ENCODE peak calls at places on chromosome 12, in nine cellular contexts. B is pulmonary artery endothelial cell; S is stimulated activated CD8-positive, alpha-beta memory T cell treated with anti-CD3 and anti-CD28 coated beads, Interleukin-2, amount 100 ng/mL, for 1 hour; C is activated CD4-positive, alpha-beta T cell treated with anti-CD3 and anti-CD28 coated beads, Interleukin-2, amount 10 ng/mL, durations not matched to agents 7 days and 5 days; W is fibroblast of the aortic adventitia; L is GM13976; D is tibial artery; H is fibroblast of gingiva; K is D341Med. Z is an unnamed sample.

GRCh38 chr12:115396567-115396966 is 712.6 kb upstream of the TBX3 start:
- DNase-seq in B (no peak), S (no peak), C (no peak), W (no peak), L (no peak), D (no peak), H (no peak), K (no peak), Z (no peak)

GRCh38 chr12:123034022-123034541 is 53.6 kb downstream of the ARL6IP4 start:
- DNase-seq in B (no peak), S (no peak), C (no peak), W (no peak), L (no peak), D (no peak), H (no peak), K (no peak), Z (no peak)

GRCh38 chr12:113724703-113725556 is 241.2 kb downstream of the RBM19 start:
- DNase-seq in B (no peak), S (no peak), C (no peak), W (no peak), L (no peak), D (no peak), H (no peak), K (peak), Z (no peak)

GRCh38 chr12:2256915-2257314 is 204.1 kb downstream of the CACNA1C start:
- DNase-seq in B (no peak), S (no peak), C (no peak), W (peak), L (no peak), D (no peak), H (peak), K (no peak), Z (no peak)

GRCh38 chr12:26623136-26623535 is 209.9 kb downstream of the ITPR2 start:
- DNase-seq in B (no peak), S (no peak), C (no peak), W (no peak), L (no peak), D (no peak), H (no peak), K (no peak), Z (no peak)

GRCh38 chr12:122963928-122964240 is 2.4 kb downstream of the ABCB9 start:
- DNase-seq in B (no peak), S (no peak), C (no peak), W (peak), L (no peak), D (no peak), H (no peak), K (peak), Z (no peak)

GRCh38 chr12:104615048-104615561 is 158.4 kb downstream of the CHST11 start:
- DNase-seq in B (no peak), S (no peak), C (no peak), W (peak), L (no peak), D (peak), H (peak), K (no peak), Z (no peak)

GRCh38 chr12:108594-108993 is 42.0 kb downstream of the IQSEC3 start:
- DNase-seq in B (no peak), S (no peak), C (no peak), W (no peak), L (no peak), D (no peak), H (no peak), K (no peak), Z (no peak)

GRCh38 chr12:131989021-131989420 is 39.3 kb downstream of the EP400 start:
- DNase-seq in B (no peak), S (no peak), C (no peak), W (no peak), L (no peak), D (no peak), H (no peak), K (no peak), Z (no peak)

GRCh38 chr12:94718114-94718513 is 67.8 kb upstream of the TMCC3 start:
- DNase-seq in B (no peak), S (no peak), C (no peak), W (no peak), L (no peak), D (no peak), H (no peak), K (no peak), Z (no peak)

GRCh38 chr12:88393017-88393767 is 187.1 kb downstream of the KITLG start:
- DNase-seq in B (peak), S (no peak), C (no peak), W (no peak), L (no peak), D (no peak), H (peak), K (peak), Z (no peak)

GRCh38 chr12:48810817-48811453 is 7.4 kb upstream of the CACNB3 start:
- DNase-seq in B (no peak), S (no peak), C (no peak), W (peak), L (no peak), D (no peak), H (peak), K (no peak), Z (no peak)

GRCh38 chr12:4032906-4033628 is 159.9 kb upstream of the PARP11 start:
- DNase-seq in B (no peak), S (no peak), C (no peak), W (peak), L (no peak), D (peak), H (peak), K (no peak), Z (no peak)

GRCh38 chr12:25194211-25194610 is 749 bp downstream of the DNAI7 start:
- DNase-seq in B (no peak), S (no peak), C (no peak), W (no peak), L (no peak), D (no peak), H (peak), K (no peak), Z (no peak)

GRCh38 chr12:126944684-126945083 is 1322.3 kb upstream of the TMEM132C start:
- DNase-seq in B (no peak), S (no peak), C (no peak), W (no peak), L (no peak), D (no peak), H (no peak), K (no peak), Z (no peak)

GRCh38 chr12:20963303-20963702 is 152.8 kb downstream of the SLCO1B3 start:
- DNase-seq in B (no peak), S (no peak), C (no peak), W (no peak), L (no peak), D (no peak), H (no peak), K (no peak), Z (no peak)

GRCh38 chr12:117148642-117149041 is 41.6 kb downstream of the FBXO21 start:
- DNase-seq in B (no peak), S (no peak), C (no peak), W (no peak), L (no peak), D (no peak), H (no peak), K (no peak), Z (no peak)

GRCh38 chr12:88339254-88339949 is 197.3 kb downstream of the TMTC3 start:
- DNase-seq in B (no peak), S (no peak), C (no peak), W (peak), L (no peak), D (no peak), H (peak), K (no peak), Z (no peak)

GRCh38 chr12:114339626-114340025 is 66.3 kb downstream of the TBX5 start:
- DNase-seq in B (no peak), S (no peak), C (no peak), W (peak), L (no peak), D (no peak), H (no peak), K (no peak), Z (no peak)

GRCh38 chr12:30874455-30875313 is 51.9 kb upstream of the TSPAN11 start:
- DNase-seq in B (no peak), S (no peak), C (no peak), W (no peak), L (no peak), D (no peak), H (no peak), K (no peak), Z (no peak)

GRCh38 chr12:54030442-54030801 is 2.2 kb downstream of the HOXC6 start:
- DNase-seq in B (no peak), S (no peak), C (no peak), W (no peak), L (no peak), D (no peak), H (no peak), K (no peak), Z (no peak)

GRCh38 chr12:110079477-110080400 is 31.4 kb upstream of the C12orf76 start:
- DNase-seq in B (peak), S (peak), C (peak), W (peak), L (peak), D (peak), H (no peak), K (no peak), Z (no peak)

GRCh38 chr12:77049767-77050353 is 15.5 kb downstream of the E2F7 start:
- DNase-seq in B (peak), S (no peak), C (peak), W (peak), L (peak), D (no peak), H (peak), K (peak), Z (peak)

GRCh38 chr12:124904306-124905098 is 9.9 kb downstream of the UBC start:
- DNase-seq in B (no peak), S (no peak), C (no peak), W (peak), L (no peak), D (peak), H (peak), K (no peak), Z (no peak)

GRCh38 chr12:64186789-64187188 is 35.3 kb downstream of the KICS2 start:
- DNase-seq in B (no peak), S (no peak), C (no peak), W (peak), L (peak), D (no peak), H (no peak), K (no peak), Z (no peak)

GRCh38 chr12:123242083-123242904 is 9.1 kb downstream of the MTRFR start:
- DNase-seq in B (no peak), S (no peak), C (no peak), W (peak), L (no peak), D (no peak), H (no peak), K (no peak), Z (no peak)